ENCODE peak calls at places on chromosomes 11 and 22, in eight cellular contexts. A is kidney; O is uterus; S is heart left ventricle; W is adipocyte; R is CD8-positive, alpha-beta memory T cell; Q is left lung; M is naive thymus-derived CD4-positive, alpha-beta T cell. T is an unnamed sample. For H3K9me3, the result is how much of the 10 kb centered on the place peaks cover.

GRCh38 chr11:68216171-68216938 is 3.3 kb upstream of the KMT5B start:
- DNase-seq in Q (peak), W (no peak), S (peak), A (peak), M (no peak), O (no peak), R (no peak), T (no peak)

GRCh38 chr11:19907839-19908238 is 195.2 kb downstream of the NAV2 start:
- DNase-seq in O (no peak), W (no peak), S (no peak), R (no peak), Q (no peak), M (no peak), A (no peak), T (no peak)

GRCh38 chr11:57336111-57336666 is 497 bp upstream of the SSRP1 start:
- DNase-seq in O (no peak), S (no peak), M (no peak), R (peak), A (no peak), Q (no peak), W (no peak), T (peak)

GRCh38 chr11:119716475-119717057 is 12.4 kb downstream of the NECTIN1 start:
- DNase-seq in R (no peak), W (no peak), M (no peak), S (no peak), Q (no peak), A (no peak), O (no peak), T (no peak)

GRCh38 chr11:97966901-97967300 is 1053.8 kb upstream of the CNTN5 start:
- DNase-seq in S (no peak), W (no peak), O (no peak), R (no peak), M (no peak), A (no peak), Q (no peak), T (no peak)

GRCh38 chr22:29733362-29734322 is 13.8 kb downstream of the CABP7 start:
- DNase-seq in Q (no peak), S (peak), M (no peak), O (no peak), R (no peak), A (no peak), W (no peak), T (no peak)

GRCh38 chr11:132336781-132337535 is 966.5 kb downstream of the NTM start:
- DNase-seq in M (no peak), S (no peak), W (no peak), O (no peak), Q (no peak), A (no peak), R (no peak), T (no peak)

GRCh38 chr22:26471522-26471921 is 12.1 kb downstream of the HPS4 start:
- DNase-seq in R (no peak), A (no peak), S (no peak), M (no peak), Q (no peak), W (peak), O (no peak), T (no peak)

GRCh38 chr22:33361581-33361980 is 303.4 kb upstream of the SYN3 start:
- DNase-seq in S (no peak), A (no peak), R (no peak), O (no peak), W (no peak), Q (no peak), M (no peak), T (no peak)

GRCh38 chr11:95005642-95006041 is 19.4 kb upstream of the KDM4E start:
- DNase-seq in A (no peak), S (no peak), W (no peak), Q (no peak), R (no peak), O (no peak), M (no peak), T (no peak)

GRCh38 chr11:101914349-101914736 is 467 bp upstream of the CEP126 start:
- DNase-seq in A (no peak), S (no peak), O (no peak), Q (no peak), M (no peak), W (peak), R (no peak), T (no peak)

GRCh38 chr11:118910309-118911112 is 15.2 kb downstream of the BCL9L start:
- DNase-seq in M (peak), R (peak), W (peak), O (peak), S (peak), A (peak), Q (peak), T (peak)

GRCh38 chr11:109303342-109303741 is 118.6 kb upstream of the C11orf87 start:
- DNase-seq in A (no peak), O (no peak), M (no peak), W (no peak), Q (no peak), S (no peak), R (no peak), T (no peak)

GRCh38 chr11:90448280-90448679 is 225.4 kb upstream of the CHORDC1 start:
- DNase-seq in A (no peak), Q (no peak), M (no peak), W (no peak), O (no peak), R (no peak), S (no peak), T (no peak)

GRCh38 chr11:93059074-93059957 is 89.9 kb downstream of the MTNR1B start:
- DNase-seq in A (no peak), O (no peak), Q (no peak), R (no peak), W (peak), M (no peak), S (no peak), T (no peak)

GRCh38 chr11:64893194-64894069 is 15.0 kb upstream of the EHD1 start:
- DNase-seq in W (no peak), R (no peak), S (peak), Q (no peak), O (no peak), M (no peak), A (no peak), T (no peak)

GRCh38 chr22:30790366-30790765 is 95.7 kb downstream of the OSBP2 start:
- DNase-seq in O (no peak), A (no peak), R (no peak), Q (no peak), W (no peak), M (no peak), S (no peak), T (no peak)

GRCh38 chr11:88482871-88483301 is 145.3 kb upstream of the CTSC start:
- DNase-seq in M (no peak), A (no peak), R (no peak), Q (no peak), W (peak), S (no peak), O (no peak), T (no peak)

GRCh38 chr11:118411523-118411922 is 10.1 kb downstream of the ATP5MG start:
- DNase-seq in A (no peak), S (no peak), M (no peak), R (no peak), Q (no peak), O (no peak), W (no peak), T (no peak)

GRCh38 chr11:122791411-122791810 is 46.9 kb upstream of the CRTAM start:
- DNase-seq in O (no peak), S (no peak), W (no peak), A (no peak), Q (no peak), M (no peak), R (no peak), T (no peak)

GRCh38 chr11:133552938-133553337 is 20.6 kb upstream of the OPCML start:
- DNase-seq in S (no peak), Q (no peak), A (no peak), R (no peak), M (no peak), O (no peak), W (no peak), T (no peak)

GRCh38 chr11:3338569-3339565 is 40.1 kb downstream of the ZNF195 start:
- DNase-seq in M (no peak), A (no peak), W (no peak), R (no peak), Q (no peak), S (no peak), O (no peak), T (no peak)

GRCh38 chr11:57752954-57753353 is 1.3 kb upstream of the BTBD18 start:
- DNase-seq in A (no peak), Q (no peak), W (no peak), O (no peak), M (no peak), R (no peak), S (no peak), T (no peak)

GRCh38 chr11:32081129-32081641 is 9.7 kb upstream of the RCN1 start:
- DNase-seq in M (no peak), A (no peak), Q (no peak), O (no peak), R (no peak), S (peak), W (no peak), T (no peak)

GRCh38 chr11:109747839-109748238 is 325.8 kb downstream of the C11orf87 start:
- DNase-seq in O (no peak), R (no peak), M (no peak), S (no peak), Q (no peak), A (no peak), W (no peak), T (no peak)

GRCh38 chr22:44192098-44192810 is 11.5 kb downstream of the PARVG start:
- DNase-seq in Q (no peak), W (no peak), O (no peak), M (peak), R (peak), A (peak), S (no peak), T (peak)

GRCh38 chr11:17897495-17897894 is 115.4 kb downstream of the SERGEF start:
- DNase-seq in S (no peak), O (no peak), M (no peak), R (no peak), Q (no peak), W (peak), A (no peak), T (no peak)

GRCh38 chr11:114604179-114604813 is 8.7 kb upstream of the NXPE4 start:
- DNase-seq in S (no peak), Q (no peak), W (no peak), R (no peak), O (no peak), M (no peak), A (no peak), T (no peak)

GRCh38 chr11:114607753-114608459 is 12.3 kb upstream of the NXPE4 start:
- DNase-seq in O (no peak), W (no peak), Q (no peak), S (no peak), M (no peak), R (no peak), A (no peak), T (no peak)

GRCh38 chr11:114604886-114605285 is 9.3 kb upstream of the NXPE4 start:
- DNase-seq in W (no peak), A (no peak), S (no peak), Q (no peak), R (no peak), M (no peak), O (no peak), T (no peak)

GRCh38 chr11:114605370-114605769 is 9.8 kb upstream of the NXPE4 start:
- DNase-seq in Q (no peak), W (no peak), S (no peak), A (no peak), R (no peak), M (no peak), O (no peak), T (no peak)

GRCh38 chr11:114606003-114606801 is 10.6 kb upstream of the NXPE4 start:
- DNase-seq in A (no peak), O (no peak), Q (no peak), R (no peak), W (peak), M (no peak), S (no peak), T (no peak)
- H3K9me3 ChIP-seq in A (under half), O (under half), Q (under half), R (under half), W (under half), M (under half), S (under half), T (under half)

DNA sequence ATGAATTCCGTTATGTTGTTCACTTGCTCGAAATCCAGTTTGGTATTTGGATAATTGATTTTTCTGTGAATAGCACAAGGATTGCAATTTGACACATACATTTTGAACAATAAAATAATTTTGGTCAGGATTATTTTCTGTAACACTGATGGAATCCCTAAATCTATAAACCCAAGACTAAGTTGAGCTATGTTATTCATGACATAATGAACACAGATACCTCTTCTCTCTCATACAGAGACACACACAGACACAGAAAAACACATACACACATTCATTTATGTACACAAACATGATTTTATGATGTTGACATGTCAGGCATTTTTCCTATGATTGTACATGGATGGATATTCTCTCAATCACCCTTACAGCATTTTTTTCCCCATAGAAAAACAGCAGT is at the start of gene OR4C5:
- DNase-seq in W (no peak), S (no peak), Q (no peak), M (no peak), A (no peak), R (no peak), O (no peak), T (no peak)
- H3K9me3 ChIP-seq in W (under half), S (under half), Q (under half), M (under half), A (under half), R (under half), O (under half), T (under half)

GRCh38 chr11:1254086-1254648 is 31.3 kb downstream of the MUC5B start:
- DNase-seq in R (no peak), M (no peak), W (no peak), A (no peak), O (no peak), Q (no peak), S (no peak), T (no peak)

GRCh38 chr11:1253103-1253485 is 30.2 kb downstream of the MUC5B start:
- DNase-seq in W (no peak), O (no peak), R (no peak), S (no peak), A (no peak), Q (no peak), M (no peak), T (no peak)

GRCh38 chr11:1254733-1255132 is 31.9 kb downstream of the MUC5B start:
- DNase-seq in Q (no peak), S (no peak), R (no peak), M (no peak), W (no peak), A (no peak), O (no peak), T (no peak)

GRCh38 chr11:1252371-1253102 is 29.7 kb downstream of the MUC5B start:
- DNase-seq in O (no peak), W (no peak), S (no peak), A (no peak), M (no peak), R (no peak), Q (no peak), T (no peak)

GRCh38 chr11:1251236-1251770 is 28.4 kb downstream of the MUC5B start:
- DNase-seq in Q (no peak), M (no peak), O (no peak), A (no peak), R (no peak), W (no peak), S (no peak), T (no peak)
- H3K9me3 ChIP-seq in Q (under half), M (under half), O (under half), A (under half), R (under half), W (under half), S (under half), T (under half)

DNA sequence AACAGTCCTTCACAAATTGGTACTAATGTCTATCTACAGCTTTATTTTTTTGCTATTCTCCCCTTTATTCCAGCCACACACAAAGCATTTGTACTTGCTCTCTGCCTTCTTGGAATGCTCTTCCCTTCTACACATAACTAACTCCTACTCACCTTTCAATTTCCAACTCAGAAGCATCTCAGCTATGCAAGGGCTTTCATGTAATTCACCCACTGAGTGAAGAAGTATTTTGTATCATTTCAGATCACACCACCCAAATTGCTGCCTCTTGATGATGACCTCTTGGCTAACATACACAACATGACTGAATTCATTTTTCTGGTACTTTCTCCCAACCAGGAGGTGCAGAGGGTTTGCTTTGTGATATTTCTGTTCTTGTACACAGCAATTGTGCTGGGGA is at the start of gene OR4X2:
- DNase-seq in W (no peak), O (no peak), A (no peak), M (no peak), S (no peak), R (no peak), Q (no peak), T (no peak)
- H3K9me3 ChIP-seq in W (under half), O (under half), A (under half), M (under half), S (under half), R (under half), Q (under half), T (under half)

DNA sequence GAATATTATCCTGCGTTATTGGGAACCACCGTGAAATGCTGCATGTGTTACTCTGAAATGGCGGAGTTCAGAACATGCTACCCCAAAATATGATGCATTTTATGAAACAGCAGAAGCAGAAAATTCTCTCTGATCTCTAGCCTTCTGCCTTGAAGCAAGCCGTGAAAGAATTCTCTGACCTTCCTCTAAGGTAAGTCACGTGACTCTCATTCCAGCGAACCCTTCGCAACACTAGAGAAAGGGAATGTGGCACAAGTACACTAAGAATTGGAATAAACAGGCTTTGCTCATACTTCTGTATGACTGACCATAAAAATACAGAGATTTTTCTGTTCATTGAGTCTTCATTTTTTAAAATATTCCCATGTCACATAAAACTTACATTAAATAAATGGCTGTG is 805.6 kb upstream of the LRRC4C start:
- DNase-seq in M (no peak), O (no peak), R (no peak), Q (no peak), S (no peak), W (no peak), A (no peak), T (no peak)
- H3K9me3 ChIP-seq in M (under half), O (under half), R (under half), Q (under half), S (under half), W (under half), A (under half), T (under half)

GRCh38 chr22:49593509-49593908 is 234.2 kb downstream of the BRD1 start:
- DNase-seq in A (peak), W (no peak), M (no peak), Q (no peak), S (no peak), R (no peak), O (no peak), T (no peak)
- H3K9me3 ChIP-seq in A (under half), W (under half), M (under half), Q (under half), S (under half), R (under half), O (under half), T (under half)